ENCODE peak calls at places on chromosomes 5 and 9, in seven cellular contexts. W is astrocyte, U is mammary epithelial cell, M is AG04450, T is neuronal stem cell, I is tibial nerve, C is neural progenitor cell. L is an unnamed sample. For H3K9me3, the result is how much of the 10 kb centered on the place peaks cover.

GRCh38 chr9:127567119-127567897 is 44.8 kb upstream of the STXBP1 start:
- DNase-seq in C (peak), I (no peak), T (no peak), M (no peak), W (no peak), U (peak), L (no peak)

GRCh38 chr9:120693609-120694008 is 20.7 kb downstream of the MEGF9 start:
- DNase-seq in M (no peak), U (no peak), C (no peak), I (no peak), T (no peak), W (peak), L (no peak)

GRCh38 chr9:128393971-128394370 is 22.8 kb downstream of the URM1 start:
- DNase-seq in M (no peak), I (no peak), W (no peak), U (no peak), C (peak), T (no peak), L (no peak)

GRCh38 chr5:378301-378891 is 56.9 kb downstream of the AHRR start:
- DNase-seq in W (peak), M (no peak), C (no peak), T (no peak), U (no peak), I (no peak), L (no peak)

GRCh38 chr5:137072376-137073174 is 426.6 kb downstream of the SPOCK1 start:
- DNase-seq in T (no peak), M (no peak), W (peak), C (no peak), U (no peak), I (no peak), L (no peak)

GRCh38 chr9:111036068-111036789 is 2.0 kb downstream of the LPAR1 start:
- DNase-seq in T (peak), I (peak), W (peak), U (peak), C (peak), M (no peak), L (peak)

GRCh38 chr5:104937591-104937990 is 1375.0 kb upstream of the NUDT12 start:
- DNase-seq in C (no peak), M (no peak), U (no peak), W (no peak), T (no peak), I (no peak), L (no peak)

GRCh38 chr5:34680896-34681295 is 24.8 kb downstream of the RAI14 start:
- DNase-seq in U (no peak), T (no peak), W (no peak), M (no peak), I (no peak), C (no peak), L (no peak)

GRCh38 chr5:135645336-135645735 is 66.5 kb upstream of the CXCL14 start:
- DNase-seq in M (no peak), T (no peak), C (no peak), W (no peak), I (peak), U (no peak), L (no peak)

GRCh38 chr5:14041528-14042184 is 97.2 kb upstream of the DNAH5 start:
- DNase-seq in I (no peak), T (no peak), W (no peak), U (no peak), M (no peak), C (no peak), L (no peak)

GRCh38 chr9:35716236-35716635 is 15.8 kb downstream of the TLN1 start:
- DNase-seq in M (no peak), C (no peak), U (no peak), W (no peak), I (no peak), T (no peak), L (no peak)

GRCh38 chr5:172757394-172758010 is 13.5 kb downstream of the DUSP1 start:
- DNase-seq in I (no peak), M (no peak), C (no peak), T (no peak), W (no peak), U (no peak), L (no peak)

GRCh38 chr9:37565661-37566618 is 10.2 kb downstream of the FBXO10 start:
- DNase-seq in I (no peak), W (no peak), C (no peak), U (no peak), M (no peak), T (no peak), L (no peak)

GRCh38 chr9:105132576-105132975 is 111.9 kb upstream of the SLC44A1 start:
- DNase-seq in I (no peak), U (no peak), T (no peak), C (no peak), W (peak), M (no peak), L (no peak)

GRCh38 chr5:171579162-171579561 is 159.7 kb downstream of the FGF18 start:
- DNase-seq in T (no peak), U (no peak), C (no peak), I (peak), W (no peak), M (no peak), L (no peak)

GRCh38 chr5:156922207-156922792 is 40.7 kb downstream of the TIMD4 start:
- DNase-seq in I (no peak), M (no peak), T (no peak), C (no peak), W (no peak), U (no peak), L (no peak)

GRCh38 chr5:15021286-15022046 is 149.9 kb upstream of the ANKH start:
- DNase-seq in C (no peak), T (no peak), U (no peak), W (peak), M (peak), I (no peak), L (peak)

GRCh38 chr5:110716247-110717245 is 9.9 kb downstream of the TMEM232 start:
- DNase-seq in T (no peak), C (no peak), I (no peak), U (no peak), M (no peak), W (no peak), L (no peak)

GRCh38 chr5:675111-675875 is 17.9 kb downstream of the TPPP start:
- DNase-seq in I (no peak), C (no peak), U (no peak), W (no peak), M (no peak), T (no peak), L (peak)

GRCh38 chr5:35133186-35133585 is 85.4 kb upstream of the AGXT2 start:
- DNase-seq in U (no peak), W (no peak), I (no peak), M (no peak), C (no peak), T (no peak), L (no peak)

GRCh38 chr9:17117372-17117771 is 17.5 kb upstream of the CNTLN start:
- DNase-seq in U (no peak), W (no peak), M (no peak), I (no peak), C (no peak), T (no peak), L (no peak)

GRCh38 chr9:91191443-91192378 is 170.0 kb downstream of the AUH start:
- DNase-seq in T (no peak), W (no peak), C (no peak), M (no peak), U (no peak), I (no peak), L (no peak)

GRCh38 chr5:14908195-14908594 is 36.6 kb upstream of the ANKH start:
- DNase-seq in T (no peak), C (no peak), W (peak), U (no peak), M (no peak), I (no peak), L (no peak)

GRCh38 chr9:133090187-133090586 is 28.4 kb downstream of the CEL start:
- DNase-seq in C (no peak), M (no peak), I (no peak), U (no peak), T (no peak), W (no peak), L (peak)

GRCh38 chr5:150302301-150303069 is at the start of gene ARSI:
- DNase-seq in C (peak), M (peak), T (peak), I (no peak), U (peak), W (no peak), L (no peak)

GRCh38 chr5:164065266-164065665 is 559.8 kb downstream of the MAT2B start:
- DNase-seq in I (no peak), U (no peak), W (no peak), T (no peak), C (no peak), M (no peak), L (no peak)

GRCh38 chr5:75524071-75524470 is 12.4 kb downstream of the POLK start:
- DNase-seq in M (no peak), I (no peak), W (no peak), C (no peak), U (peak), T (no peak), L (no peak)

GRCh38 chr5:45038366-45038987 is 229.7 kb downstream of the MRPS30 start:
- DNase-seq in M (no peak), U (no peak), W (no peak), T (peak), C (peak), I (no peak), L (no peak)

GRCh38 chr9:78697653-78698052 is 400.7 kb downstream of the PSAT1 start:
- DNase-seq in C (no peak), I (no peak), M (no peak), W (no peak), U (no peak), T (no peak), L (no peak)

GRCh38 chr9:133734600-133735414 is 3.3 kb downstream of the SARDH start:
- DNase-seq in W (no peak), C (peak), U (no peak), M (no peak), I (no peak), T (no peak), L (no peak)

GRCh38 chr5:171969288-171969880 is 37.1 kb downstream of the FBXW11 start:
- DNase-seq in I (no peak), C (no peak), M (no peak), W (no peak), U (no peak), T (no peak), L (no peak)

GRCh38 chr9:16012621-16013020 is 459.8 kb downstream of the CCDC171 start:
- DNase-seq in I (no peak), W (peak), T (no peak), M (no peak), C (no peak), U (peak), L (no peak)

GRCh38 chr9:89806371-89807100 is 201.7 kb downstream of the GADD45G start:
- DNase-seq in U (peak), I (no peak), C (no peak), W (peak), T (no peak), M (no peak), L (no peak)

GRCh38 chr5:3345195-3345594 is 250.4 kb upstream of the IRX1 start:
- DNase-seq in T (no peak), W (no peak), M (no peak), U (no peak), I (no peak), C (no peak), L (no peak)

GRCh38 chr5:59758566-59758965 is 135.0 kb downstream of the PDE4D start:
- DNase-seq in T (no peak), C (no peak), W (no peak), I (no peak), U (peak), M (no peak), L (no peak)

GRCh38 chr9:116020801-116021200 is 132.8 kb upstream of the PAPPA start:
- DNase-seq in T (no peak), W (no peak), M (no peak), U (peak), I (no peak), C (no peak), L (no peak)

GRCh38 chr9:86521936-86522335 is 167.7 kb upstream of the TUT7 start:
- DNase-seq in I (no peak), M (no peak), T (no peak), W (no peak), C (no peak), U (no peak), L (no peak)

GRCh38 chr9:99752710-99753109 is 69.0 kb upstream of the NR4A3 start:
- DNase-seq in M (no peak), C (no peak), W (peak), U (peak), T (no peak), I (no peak), L (no peak)

GRCh38 chr5:72558383-72558782 is 51.2 kb upstream of the ZNF366 start:
- DNase-seq in W (no peak), T (no peak), C (no peak), I (no peak), U (no peak), M (no peak), L (peak)

GRCh38 chr5:72556351-72557146 is 49.3 kb upstream of the ZNF366 start:
- DNase-seq in T (peak), C (peak), I (peak), W (peak), M (no peak), U (no peak), L (peak)

GRCh38 chr5:72555871-72556270 is 48.7 kb upstream of the ZNF366 start:
- DNase-seq in C (peak), U (no peak), W (no peak), I (no peak), T (no peak), M (no peak), L (peak)

GRCh38 chr5:72557576-72558336 is 50.5 kb upstream of the ZNF366 start:
- DNase-seq in U (no peak), C (no peak), M (no peak), W (no peak), T (no peak), I (no peak), L (no peak)

DNA sequence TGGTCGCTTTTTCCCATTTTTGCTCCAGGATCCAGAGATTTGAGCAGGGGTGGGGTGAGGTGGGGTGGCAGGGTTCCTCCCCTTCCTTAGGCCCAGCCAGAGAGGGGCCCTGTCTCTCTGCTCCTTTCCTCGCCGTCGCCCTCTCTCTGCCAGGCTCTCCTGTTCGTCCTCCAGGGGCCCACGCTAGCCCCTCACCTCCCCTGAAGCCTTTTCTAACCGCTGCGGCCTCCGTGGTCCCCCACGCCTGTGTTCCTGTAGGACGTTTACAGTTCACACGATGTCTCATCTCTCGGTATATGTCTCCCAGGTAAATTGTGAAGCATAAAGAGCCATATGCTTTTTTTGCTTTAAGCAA is 49.9 kb upstream of the ZNF366 start:
- DNase-seq in C (no peak), T (no peak), U (no peak), W (no peak), I (no peak), M (no peak), L (no peak)
- H3K4me3 ChIP-seq in C (peak), T (no peak), U (no peak), W (peak), I (peak), M (no peak), L (peak)

GRCh38 chr5:178486305-178486704 is 103.9 kb downstream of the COL23A1 start:
- DNase-seq in U (no peak), T (no peak), C (no peak), W (no peak), M (no peak), I (no peak), L (no peak)

GRCh38 chr5:178490935-178491632 is 99.1 kb downstream of the COL23A1 start:
- DNase-seq in C (no peak), I (no peak), U (no peak), M (no peak), T (no peak), W (no peak), L (no peak)

GRCh38 chr5:178489281-178489976 is 100.8 kb downstream of the COL23A1 start:
- DNase-seq in M (no peak), U (no peak), W (no peak), T (no peak), I (no peak), C (no peak), L (no peak)

GRCh38 chr5:178488696-178489095 is 101.5 kb downstream of the COL23A1 start:
- DNase-seq in M (no peak), U (no peak), W (no peak), I (no peak), C (no peak), T (no peak), L (no peak)

DNA sequence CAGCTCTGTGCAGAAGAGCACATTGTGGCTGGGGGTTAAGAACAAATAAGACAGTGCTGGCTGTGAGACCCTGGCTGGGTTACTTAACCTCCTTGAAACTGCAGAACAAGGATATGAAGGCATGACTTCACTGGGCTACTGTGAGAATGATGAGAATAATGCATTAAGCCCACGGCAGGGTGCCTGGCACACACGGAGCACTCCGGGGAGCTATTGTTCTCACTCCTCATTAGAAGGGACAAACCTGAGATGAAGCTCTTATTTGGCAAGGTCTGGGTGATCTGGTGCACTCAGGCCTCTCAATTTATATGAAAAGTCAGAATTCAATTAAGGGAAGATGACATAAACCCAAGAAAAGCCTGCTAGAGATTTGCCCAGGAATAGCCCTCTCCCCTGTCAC is 102.3 kb downstream of the COL23A1 start:
- DNase-seq in I (no peak), T (no peak), U (no peak), C (peak), W (no peak), M (no peak), L (no peak)
- H3K9me3 ChIP-seq in I (under half), T (under half), U (under half), C (under half), W (under half), M (half or more), L (under half)

GRCh38 chr5:181052928-181053759 is 13.1 kb downstream of the BTNL9 start:
- DNase-seq in U (no peak), I (no peak), C (peak), T (no peak), W (no peak), M (no peak), L (no peak)

GRCh38 chr5:181054871-181055494 is 14.9 kb downstream of the BTNL9 start:
- DNase-seq in W (no peak), T (no peak), I (no peak), U (no peak), C (peak), M (no peak), L (no peak)

GRCh38 chr5:181053760-181054122 is 13.7 kb downstream of the BTNL9 start:
- DNase-seq in C (peak), I (no peak), U (no peak), M (no peak), W (no peak), T (no peak), L (no peak)

GRCh38 chr5:181052526-181052927 is 12.5 kb downstream of the BTNL9 start:
- DNase-seq in I (no peak), U (no peak), C (no peak), T (no peak), W (no peak), M (no peak), L (no peak)

DNA sequence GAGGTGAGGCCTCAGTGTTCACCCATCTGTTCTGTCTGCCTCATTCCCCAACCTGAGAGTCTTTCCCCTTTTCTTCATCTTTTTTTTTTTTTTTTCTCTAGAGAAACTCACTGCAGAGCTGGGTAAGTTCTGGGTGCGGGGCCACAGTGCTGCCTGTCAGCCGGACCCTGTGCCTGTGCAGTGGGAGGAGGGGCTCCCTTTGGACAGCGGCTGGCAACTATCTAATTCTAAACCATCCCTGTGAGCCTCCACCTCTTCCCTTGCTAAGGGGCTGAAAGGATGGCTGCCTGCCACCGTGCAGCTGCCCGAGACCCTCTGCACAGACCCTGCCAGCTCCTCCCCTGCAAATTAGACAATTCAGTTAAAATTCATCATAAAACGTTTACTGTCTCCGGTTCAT is 14.1 kb downstream of the BTNL9 start:
- DNase-seq in W (no peak), U (no peak), M (no peak), T (no peak), C (peak), I (no peak), L (no peak)
- H3K4me3 ChIP-seq in W (no peak), U (no peak), M (no peak), T (no peak), C (peak), I (no peak), L (no peak)

GRCh38 chr9:14306188-14306587 is 7.8 kb downstream of the NFIB start:
- DNase-seq in W (no peak), T (no peak), I (no peak), C (no peak), U (no peak), M (no peak), L (no peak)

GRCh38 chr9:14307989-14308750 is 5.8 kb downstream of the NFIB start:
- DNase-seq in M (no peak), T (no peak), U (peak), W (peak), C (no peak), I (no peak), L (no peak)

GRCh38 chr9:14308751-14309140 is 5.2 kb downstream of the NFIB start:
- DNase-seq in U (peak), M (no peak), T (no peak), W (no peak), I (no peak), C (no peak), L (no peak)

GRCh38 chr9:14309403-14309802 is 4.5 kb downstream of the NFIB start:
- DNase-seq in W (peak), U (peak), T (no peak), M (no peak), I (no peak), C (no peak), L (peak)

GRCh38 chr9:14306672-14307646 is 7.0 kb downstream of the NFIB start:
- DNase-seq in C (peak), W (peak), I (no peak), U (peak), T (no peak), M (no peak), L (peak)
- H3K9me3 ChIP-seq in C (under half), W (under half), I (under half), U (under half), T (under half), M (under half), L (under half)

GRCh38 chr9:98532574-98532973 is 176.2 kb downstream of the GABBR2 start:
- DNase-seq in U (no peak), M (no peak), T (no peak), C (no peak), I (no peak), W (peak), L (no peak)

GRCh38 chr9:98532147-98532546 is 176.6 kb downstream of the GABBR2 start:
- DNase-seq in C (no peak), M (no peak), I (no peak), W (no peak), T (no peak), U (no peak), L (peak)

GRCh38 chr9:98533866-98534265 is 174.9 kb downstream of the GABBR2 start:
- DNase-seq in U (no peak), C (no peak), M (no peak), T (no peak), W (no peak), I (no peak), L (no peak)

GRCh38 chr9:98530806-98531386 is 177.8 kb downstream of the GABBR2 start:
- DNase-seq in U (no peak), I (no peak), T (no peak), M (no peak), W (no peak), C (no peak), L (no peak)

DNA sequence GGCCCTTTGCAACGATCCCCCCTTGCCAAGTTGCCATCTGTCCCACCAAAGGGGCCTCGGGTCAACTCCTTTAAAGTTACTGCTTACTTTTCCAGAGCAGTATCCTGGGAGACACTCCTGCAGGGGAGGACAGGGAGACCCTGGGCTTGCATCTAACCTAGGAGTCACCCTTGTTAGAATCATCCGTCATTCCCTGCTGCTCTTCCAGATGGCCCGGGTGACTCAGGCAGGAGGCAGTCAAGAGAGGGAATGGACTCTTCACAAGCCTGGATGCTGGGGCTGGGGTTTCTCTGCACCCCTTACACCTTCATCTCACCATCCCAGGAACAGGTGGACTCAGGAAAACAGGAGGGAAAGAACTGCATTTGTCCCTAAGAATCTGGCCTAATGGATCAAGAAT is 175.6 kb downstream of the GABBR2 start:
- DNase-seq in U (no peak), T (no peak), M (no peak), I (no peak), W (peak), C (no peak), L (no peak)
- H3K4me3 ChIP-seq in U (no peak), T (no peak), M (no peak), I (no peak), W (no peak), C (no peak), L (no peak)